ENCODE peak calls at places on chromosomes 1 and 21, in seven cellular contexts. S is heart left ventricle, N is fibroblast of pulmonary artery, U is neural progenitor cell, T is vagina, V is heart right ventricle, X is retinal pigment epithelial cell. Z is an unnamed sample.

GRCh38 chr1:220879509-220880366 is 495 bp downstream of the HLX start:
- DNase-seq in S (peak; percentile 64), N (peak; percentile 47), U (peak; percentile 80), T (peak; percentile 82), V (peak; percentile 43), X (no peak), Z (peak; percentile 45)

GRCh38 chr1:230310381-230311163 is 115.6 kb downstream of the PGBD5 start:
- DNase-seq in S (peak; percentile 70), N (peak; percentile 88), U (peak; percentile 90), T (no peak), V (peak; percentile 72), X (no peak), Z (peak; percentile 82)

GRCh38 chr1:168609133-168609715 is 32.8 kb downstream of the XCL1 start:
- DNase-seq in S (peak; percentile 49), N (peak; percentile 67), U (peak; percentile 45), T (no peak), V (peak; percentile 50), X (peak; percentile 19), Z (peak; percentile 67)

GRCh38 chr1:247415423-247416361 is at the start of gene NLRP3:
- DNase-seq in S (peak; percentile 33), N (no peak), U (no peak), T (no peak), V (peak; percentile 25), X (no peak), Z (no peak)

GRCh38 chr1:87796521-87796920 is 467.8 kb downstream of the LMO4 start:
- DNase-seq in S (no peak), N (no peak), U (no peak), T (no peak), V (no peak), X (no peak), Z (no peak)

GRCh38 chr1:173507205-173507846 is 30.2 kb downstream of the PRDX6 start:
- DNase-seq in S (no peak), N (peak; percentile 35), U (peak; percentile 41), T (no peak), V (no peak), X (peak; percentile 95), Z (peak; percentile 90)

GRCh38 chr1:241518447-241519307 is 878 bp downstream of the FH start:
- DNase-seq in S (peak; percentile 24), N (peak; percentile 23), U (no peak), T (no peak), V (peak; percentile 16), X (no peak), Z (peak; percentile 44)

GRCh38 chr1:192401832-192402231 is 85.0 kb downstream of the RGS21 start:
- DNase-seq in S (no peak), N (peak; percentile 13), U (no peak), T (no peak), V (no peak), X (no peak), Z (peak; percentile 39)

GRCh38 chr1:8423702-8424538 is 106.0 kb downstream of the SLC45A1 start:
- DNase-seq in S (peak; percentile 54), N (peak; percentile 52), U (peak; percentile 90), T (no peak), V (peak; percentile 60), X (no peak), Z (peak; percentile 73)

GRCh38 chr1:20184997-20185833 is 681 bp upstream of the UBXN10 start:
- DNase-seq in S (no peak), N (no peak), U (no peak), T (no peak), V (no peak), X (no peak), Z (no peak)

GRCh38 chr1:41153750-41154274 is 88.3 kb downstream of the SCMH1 start:
- DNase-seq in S (no peak), N (no peak), U (no peak), T (no peak), V (no peak), X (no peak), Z (no peak)

GRCh38 chr1:224632381-224632871 is 16.3 kb downstream of the CNIH3 start:
- DNase-seq in S (no peak), N (peak; percentile 96), U (no peak), T (no peak), V (no peak), X (peak; percentile 82), Z (peak; percentile 78)

GRCh38 chr21:44006656-44007055 is 5.5 kb upstream of the TRAPPC10 start:
- DNase-seq in S (peak; percentile 75), N (peak; percentile 80), U (no peak), T (no peak), V (peak; percentile 69), X (no peak), Z (peak; percentile 70)

GRCh38 chr21:46397211-46397905 is 61.3 kb upstream of the DIP2A start:
- DNase-seq in S (no peak), N (no peak), U (no peak), T (no peak), V (no peak), X (no peak), Z (no peak)

GRCh38 chr1:192887426-192887825 is 78.6 kb downstream of the RGS2 start:
- DNase-seq in S (no peak), N (no peak), U (peak; percentile 16), T (no peak), V (no peak), X (no peak), Z (no peak)

DNA sequence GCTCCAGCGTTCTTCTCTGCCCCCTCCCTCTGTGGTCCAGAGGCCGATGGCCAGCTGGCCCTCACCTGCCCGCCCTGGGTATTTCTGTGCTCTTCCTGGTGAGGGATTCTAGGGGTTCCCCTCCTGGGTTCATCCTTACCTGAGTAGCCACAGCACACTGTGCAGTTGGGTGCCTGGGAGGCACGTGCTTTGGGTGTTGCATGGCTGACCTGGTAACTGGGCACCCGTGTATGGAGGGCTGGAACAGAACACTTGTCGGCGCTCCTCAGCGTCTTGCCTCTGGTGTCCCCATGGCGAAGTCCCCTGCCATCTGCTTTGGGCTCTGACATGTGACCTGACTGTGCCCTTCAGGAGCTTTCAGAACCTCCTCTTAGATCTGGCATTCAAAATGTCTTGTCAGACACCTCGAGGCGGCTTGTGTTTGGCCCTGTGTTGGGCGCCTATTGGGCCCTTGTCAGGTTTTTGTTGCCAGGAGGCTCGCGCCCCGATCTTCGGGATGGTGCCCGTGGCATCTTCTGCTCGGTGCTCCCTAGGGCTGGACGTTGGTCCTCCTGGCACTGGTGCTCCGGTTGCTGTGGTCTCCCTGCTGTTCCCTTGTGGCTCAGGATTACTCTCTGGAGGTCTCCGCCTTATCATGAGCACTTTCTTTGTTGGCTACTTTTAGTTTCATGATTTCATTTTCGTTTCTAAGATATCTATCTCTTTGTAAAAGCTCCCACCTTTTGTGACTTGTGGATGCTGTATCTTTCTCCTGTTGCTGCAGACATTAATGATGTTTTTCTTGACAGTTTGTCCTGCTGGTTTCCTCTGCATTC is 28.5 kb downstream of the SKI start:
- DNase-seq in S (no peak), N (no peak), U (no peak), T (no peak), V (no peak), X (no peak), Z (no peak)
- H3K4me3 ChIP-seq in S (no peak overlapping the region), N (no peak overlapping the region), U (no peak overlapping the region), T (no peak overlapping the region), V (no peak overlapping the region), X (no peak overlapping the region), Z (no peak overlapping the region)

GRCh38 chr1:26092422-26092821 is 19.2 kb upstream of the PDIK1L start:
- DNase-seq in S (no peak), N (no peak), U (no peak), T (no peak), V (no peak), X (no peak), Z (no peak)

GRCh38 chr1:26097696-26098095 is 13.9 kb upstream of the PDIK1L start:
- DNase-seq in S (no peak), N (peak; percentile 35), U (no peak), T (no peak), V (no peak), X (no peak), Z (peak; percentile 58)

GRCh38 chr1:26094076-26094669 is 17.5 kb upstream of the PDIK1L start:
- DNase-seq in S (peak; percentile 68), N (peak; percentile 53), U (no peak), T (no peak), V (peak; percentile 70), X (peak; percentile 71), Z (no peak)

GRCh38 chr1:26096471-26096870 is 15.2 kb upstream of the PDIK1L start:
- DNase-seq in S (no peak), N (no peak), U (no peak), T (no peak), V (no peak), X (no peak), Z (no peak)

DNA sequence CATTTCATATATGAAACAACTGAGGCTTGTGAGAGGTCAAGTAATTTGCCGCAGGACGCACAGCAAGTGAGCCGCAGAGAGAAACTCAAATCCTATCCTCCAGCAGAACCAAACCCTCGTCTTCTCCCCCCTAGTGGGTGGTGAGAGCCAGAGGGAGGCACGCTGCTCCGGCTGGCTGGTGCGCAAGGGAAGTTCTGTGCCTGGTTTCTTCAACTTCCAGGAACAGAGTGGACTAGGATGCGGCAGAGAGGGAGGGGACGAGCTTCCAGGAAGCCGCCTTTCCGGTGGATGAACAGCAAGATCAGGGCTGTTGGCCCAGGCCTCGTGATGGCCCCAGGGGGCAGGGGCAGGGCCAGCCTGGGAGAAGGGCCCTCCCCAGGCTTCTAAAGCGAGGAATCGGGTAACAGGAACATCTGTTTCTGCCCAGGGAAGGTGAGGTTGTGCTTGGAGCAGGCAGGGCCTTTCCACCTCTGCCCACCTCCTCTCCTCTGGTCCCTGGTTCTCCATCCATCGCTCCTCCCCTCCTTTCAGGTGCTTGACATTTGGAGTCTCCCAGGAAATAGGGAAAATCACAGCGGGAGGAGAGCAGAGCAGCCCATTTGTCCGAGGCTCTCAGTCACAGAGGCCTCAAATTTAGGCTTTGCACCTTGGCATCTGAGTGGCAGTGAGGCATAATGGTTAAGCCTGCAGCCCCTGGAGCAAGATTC is 16.8 kb upstream of the PDIK1L start:
- DNase-seq in S (peak; percentile 53), N (peak; percentile 48), U (peak; percentile 65), T (no peak), V (peak; percentile 45), X (no peak), Z (peak; percentile 66)
- TF ChIP-seq CTCF in S (peak; percentile 7), N (peak; percentile 22), U (peak; percentile 12), T (no peak), V (no peak), X (peak; percentile 23), Z (peak; percentile 43)

GRCh38 chr1:228376651-228377631 is 29.7 kb downstream of the TRIM11 start:
- DNase-seq in S (no peak), N (no peak), U (no peak), T (no peak), V (no peak), X (no peak), Z (no peak)

GRCh38 chr1:228378453-228379164 is 28.0 kb downstream of the TRIM11 start:
- DNase-seq in S (peak; percentile 65), N (peak; percentile 87), U (peak; percentile 83), T (no peak), V (peak; percentile 61), X (peak; percentile 8), Z (peak; percentile 79)

GRCh38 chr1:228376262-228376628 is 30.4 kb downstream of the TRIM11 start:
- DNase-seq in S (no peak), N (peak; percentile 41), U (no peak), T (no peak), V (no peak), X (no peak), Z (peak; percentile 29)

GRCh38 chr1:228379165-228379460 is 27.5 kb downstream of the TRIM11 start:
- DNase-seq in S (no peak), N (no peak), U (peak; percentile 60), T (no peak), V (no peak), X (no peak), Z (no peak)

GRCh38 chr1:228377664-228378452 is 28.8 kb downstream of the TRIM11 start:
- DNase-seq in S (no peak), N (no peak), U (no peak), T (no peak), V (no peak), X (no peak), Z (no peak)
- H3K4me3 ChIP-seq in S (peak overlapping the region; percentile 22), N (peak overlapping the region; percentile 38), U (peak overlapping the region; percentile 62), T (peak overlapping the region; percentile 49), V (peak overlapping the region; percentile 54), X (peak overlapping the region; percentile 23), Z (peak overlapping the region; percentile 35)

GRCh38 chr1:200971955-200972711 is 51.4 kb downstream of the KIF21B start:
- DNase-seq in S (peak; percentile 62), N (peak; percentile 69), U (peak; percentile 75), T (no peak), V (peak; percentile 60), X (no peak), Z (peak; percentile 62)
- TF ChIP-seq CTCF in S (peak; percentile 96), N (peak; percentile 57), U (peak; percentile 93), T (peak; percentile 98), V (peak; percentile 96), X (peak; percentile 68), Z (peak; percentile 75)